ENCODE peak calls at places on chromosomes 11 and 22, in eight cellular contexts. One of them, this sample, is unnamed.

GRCh38 chr11:61828629-61829407 is 718 bp downstream of the FADS2 start:
- DNase-seq in heart right ventricle: peak; percentile 53
- DNase-seq in neuronal stem cell: peak; percentile 57
- DNase-seq in aorta: peak; percentile 79
- DNase-seq in GM23338: peak; percentile 72
- DNase-seq in MM.1S: no peak
- DNase-seq in effector memory CD4-positive, alpha-beta T cell: no peak
- DNase-seq in colonic mucosa: peak; percentile 30
- DNase-seq in this sample: peak; percentile 23

GRCh38 chr11:134779179-134779578 is 367.1 kb upstream of the B3GAT1 start:
- DNase-seq in heart right ventricle: no peak
- DNase-seq in neuronal stem cell: no peak
- DNase-seq in aorta: no peak
- DNase-seq in GM23338: no peak
- DNase-seq in MM.1S: no peak
- DNase-seq in effector memory CD4-positive, alpha-beta T cell: no peak
- DNase-seq in colonic mucosa: no peak
- DNase-seq in this sample: no peak

GRCh38 chr22:50084085-50084484 is 1.1 kb downstream of the MLC1 start:
- DNase-seq in heart right ventricle: no peak
- DNase-seq in neuronal stem cell: no peak
- DNase-seq in aorta: peak; percentile 56
- DNase-seq in GM23338: no peak
- DNase-seq in MM.1S: no peak
- DNase-seq in effector memory CD4-positive, alpha-beta T cell: no peak
- DNase-seq in colonic mucosa: no peak
- DNase-seq in this sample: no peak

GRCh38 chr11:121595717-121596156 is 143.0 kb upstream of the SORL1-AS1 start:
- DNase-seq in heart right ventricle: no peak
- DNase-seq in neuronal stem cell: no peak
- DNase-seq in aorta: peak; percentile 76
- DNase-seq in GM23338: no peak
- DNase-seq in MM.1S: no peak
- DNase-seq in effector memory CD4-positive, alpha-beta T cell: no peak
- DNase-seq in colonic mucosa: no peak
- DNase-seq in this sample: peak; percentile 60

GRCh38 chr11:48002565-48002964 is 22.2 kb downstream of the PTPRJ start:
- DNase-seq in heart right ventricle: no peak
- DNase-seq in neuronal stem cell: no peak
- DNase-seq in aorta: peak; percentile 39
- DNase-seq in GM23338: no peak
- DNase-seq in MM.1S: no peak
- DNase-seq in effector memory CD4-positive, alpha-beta T cell: no peak
- DNase-seq in colonic mucosa: no peak
- DNase-seq in this sample: no peak

GRCh38 chr11:10328314-10329090 is 23.6 kb downstream of the ADM start:
- DNase-seq in heart right ventricle: no peak
- DNase-seq in neuronal stem cell: no peak
- DNase-seq in aorta: no peak
- DNase-seq in GM23338: no peak
- DNase-seq in MM.1S: no peak
- DNase-seq in effector memory CD4-positive, alpha-beta T cell: no peak
- DNase-seq in colonic mucosa: no peak
- DNase-seq in this sample: peak; percentile 65

GRCh38 chr11:47225552-47226137 is 10.9 kb downstream of the DDB2 start:
- DNase-seq in heart right ventricle: no peak
- DNase-seq in neuronal stem cell: no peak
- DNase-seq in aorta: no peak
- DNase-seq in GM23338: no peak
- DNase-seq in MM.1S: peak; percentile 58
- DNase-seq in effector memory CD4-positive, alpha-beta T cell: no peak
- DNase-seq in colonic mucosa: no peak
- DNase-seq in this sample: no peak

GRCh38 chr11:89161949-89162348 is 15.7 kb upstream of the TYR start:
- DNase-seq in heart right ventricle: no peak
- DNase-seq in neuronal stem cell: no peak
- DNase-seq in aorta: no peak
- DNase-seq in GM23338: no peak
- DNase-seq in MM.1S: no peak
- DNase-seq in effector memory CD4-positive, alpha-beta T cell: no peak
- DNase-seq in colonic mucosa: no peak
- DNase-seq in this sample: no peak

GRCh38 chr11:72001834-72002591 is 3.3 kb downstream of the IL18BP start:
- DNase-seq in heart right ventricle: no peak
- DNase-seq in neuronal stem cell: no peak
- DNase-seq in aorta: no peak
- DNase-seq in GM23338: no peak
- DNase-seq in MM.1S: no peak
- DNase-seq in effector memory CD4-positive, alpha-beta T cell: no peak
- DNase-seq in colonic mucosa: no peak
- DNase-seq in this sample: no peak

DNA sequence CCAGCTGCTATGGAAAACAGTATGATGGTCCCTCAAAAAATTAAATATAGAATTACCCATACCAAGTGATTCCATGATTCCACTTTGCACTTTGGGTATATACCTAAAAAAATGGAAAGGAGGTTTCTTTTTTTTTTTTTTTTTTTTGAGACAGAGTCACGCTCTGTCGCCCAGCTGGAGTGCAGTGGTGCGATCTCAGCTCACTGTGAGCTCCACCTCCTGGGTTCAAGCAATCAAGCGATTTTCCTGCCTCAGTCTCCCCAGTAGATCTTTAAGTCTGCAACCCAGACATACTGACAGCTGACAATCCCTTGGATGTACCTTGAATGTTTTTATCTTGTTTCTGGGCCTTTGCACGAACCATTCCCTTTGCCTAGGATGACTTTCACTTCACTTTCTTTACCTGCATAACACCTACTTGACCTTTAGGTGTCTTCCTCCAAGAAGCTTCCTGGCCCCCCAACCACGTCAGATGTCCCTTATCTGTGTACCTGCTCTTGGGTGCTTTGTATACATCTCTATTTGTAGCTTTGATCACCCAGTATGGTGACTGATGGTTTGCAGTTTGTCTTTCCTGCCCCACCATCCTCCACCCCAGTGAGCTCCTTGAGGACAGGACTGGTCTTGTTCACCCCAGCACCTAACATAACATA is 11.6 kb downstream of the UCP3 start:
- DNase-seq in heart right ventricle: no peak
- DNase-seq in neuronal stem cell: no peak
- DNase-seq in aorta: peak; percentile 28
- DNase-seq in GM23338: no peak
- DNase-seq in MM.1S: no peak
- DNase-seq in effector memory CD4-positive, alpha-beta T cell: no peak
- DNase-seq in colonic mucosa: no peak
- DNase-seq in this sample: no peak
- H3K4me1 ChIP-seq in heart right ventricle: peaks cover 9% of the 10 kb centered on the region
- H3K4me1 ChIP-seq in neuronal stem cell: no peaks in the 10 kb centered on the region
- H3K4me1 ChIP-seq in aorta: no peaks in the 10 kb centered on the region
- H3K4me1 ChIP-seq in GM23338: no peaks in the 10 kb centered on the region
- H3K4me1 ChIP-seq in MM.1S: no peaks in the 10 kb centered on the region
- H3K4me1 ChIP-seq in effector memory CD4-positive, alpha-beta T cell: peaks cover 32% of the 10 kb centered on the region
- H3K4me1 ChIP-seq in colonic mucosa: no peaks in the 10 kb centered on the region
- H3K4me1 ChIP-seq in this sample: no peaks in the 10 kb centered on the region

DNA sequence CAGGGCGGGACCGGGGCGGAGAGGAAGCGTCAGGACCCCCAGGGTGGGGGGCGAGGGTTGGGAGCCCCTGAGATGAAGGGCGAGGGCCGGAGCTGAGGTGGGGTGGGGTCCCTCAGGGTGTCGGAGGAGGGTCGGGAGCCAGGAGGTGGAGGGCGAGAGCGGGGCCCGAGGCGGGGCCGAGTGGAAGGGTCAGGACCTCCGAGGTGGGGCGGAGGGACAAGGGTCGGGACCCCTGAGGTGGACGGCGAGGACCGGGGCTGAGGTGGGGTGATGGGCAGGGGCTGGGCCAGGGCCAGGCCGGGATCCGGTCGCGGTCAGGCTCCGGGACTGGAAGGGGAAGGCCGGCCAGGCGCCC is 409 bp downstream of the SMC1B start:
- DNase-seq in heart right ventricle: no peak
- DNase-seq in neuronal stem cell: no peak
- DNase-seq in aorta: no peak
- DNase-seq in GM23338: no peak
- DNase-seq in MM.1S: no peak
- DNase-seq in effector memory CD4-positive, alpha-beta T cell: no peak
- DNase-seq in colonic mucosa: no peak
- DNase-seq in this sample: no peak
- H3K4me3 ChIP-seq in heart right ventricle: peak overlapping the region; percentile 43
- H3K4me3 ChIP-seq in neuronal stem cell: no peak overlapping the region
- H3K4me3 ChIP-seq in aorta: no peak overlapping the region
- H3K4me3 ChIP-seq in GM23338: no peak overlapping the region
- H3K4me3 ChIP-seq in MM.1S: peak overlapping the region; percentile 68
- H3K4me3 ChIP-seq in effector memory CD4-positive, alpha-beta T cell: peak overlapping the region; percentile 55
- H3K4me3 ChIP-seq in colonic mucosa: peak overlapping the region; percentile 40
- H3K4me3 ChIP-seq in this sample: no peak overlapping the region

GRCh38 chr22:39279170-39279850 is 34.5 kb upstream of the PDGFB start:
- DNase-seq in heart right ventricle: no peak
- DNase-seq in neuronal stem cell: no peak
- DNase-seq in aorta: no peak
- DNase-seq in GM23338: peak; percentile 45
- DNase-seq in MM.1S: no peak
- DNase-seq in effector memory CD4-positive, alpha-beta T cell: no peak
- DNase-seq in colonic mucosa: no peak
- DNase-seq in this sample: no peak
- H3K27ac ChIP-seq in heart right ventricle: peak overlapping the region; percentile 50
- H3K27ac ChIP-seq in neuronal stem cell: no peak overlapping the region
- H3K27ac ChIP-seq in aorta: no peak overlapping the region
- H3K27ac ChIP-seq in GM23338: peak overlapping the region; percentile 18
- H3K27ac ChIP-seq in MM.1S: no peak overlapping the region
- H3K27ac ChIP-seq in effector memory CD4-positive, alpha-beta T cell: no peak overlapping the region
- H3K27ac ChIP-seq in colonic mucosa: no peak overlapping the region
- H3K27ac ChIP-seq in this sample: no peak overlapping the region

DNA sequence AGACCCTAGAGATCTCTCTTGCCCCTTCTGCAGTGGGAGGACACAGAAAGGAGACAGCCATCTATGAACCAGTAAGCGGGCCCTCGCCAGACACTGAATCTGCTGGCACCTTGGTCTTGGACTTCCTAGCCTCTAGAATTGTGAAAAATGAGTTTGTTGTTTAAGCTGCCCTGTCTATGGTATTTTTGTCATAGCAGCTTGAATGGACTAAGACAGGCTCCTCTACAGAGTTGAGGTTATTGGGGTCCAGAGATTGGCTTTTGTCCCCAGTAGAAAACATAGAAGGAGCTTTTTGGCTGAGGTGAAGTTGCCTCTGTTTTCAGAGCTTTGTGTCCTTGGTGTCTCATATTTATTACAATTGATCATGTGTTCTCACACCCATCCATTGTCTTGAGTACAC is 77.2 kb downstream of the STIM1 start:
- DNase-seq in heart right ventricle: no peak
- DNase-seq in neuronal stem cell: no peak
- DNase-seq in aorta: no peak
- DNase-seq in GM23338: no peak
- DNase-seq in MM.1S: no peak
- DNase-seq in effector memory CD4-positive, alpha-beta T cell: no peak
- DNase-seq in colonic mucosa: no peak
- DNase-seq in this sample: no peak
- H3K4me1 ChIP-seq in heart right ventricle: peaks cover 22% of the 10 kb centered on the region
- H3K4me1 ChIP-seq in neuronal stem cell: no peaks in the 10 kb centered on the region
- H3K4me1 ChIP-seq in aorta: peaks cover 4% of the 10 kb centered on the region
- H3K4me1 ChIP-seq in GM23338: no peaks in the 10 kb centered on the region
- H3K4me1 ChIP-seq in MM.1S: peaks cover 4% of the 10 kb centered on the region
- H3K4me1 ChIP-seq in effector memory CD4-positive, alpha-beta T cell: peaks cover 8% of the 10 kb centered on the region
- H3K4me1 ChIP-seq in colonic mucosa: no peaks in the 10 kb centered on the region
- H3K4me1 ChIP-seq in this sample: no peaks in the 10 kb centered on the region

GRCh38 chr11:64900263-64900678 is 16.7 kb downstream of the ATG2A start:
- DNase-seq in heart right ventricle: no peak
- DNase-seq in neuronal stem cell: no peak
- DNase-seq in aorta: no peak
- DNase-seq in GM23338: no peak
- DNase-seq in MM.1S: no peak
- DNase-seq in effector memory CD4-positive, alpha-beta T cell: peak; percentile 73
- DNase-seq in colonic mucosa: no peak
- DNase-seq in this sample: no peak
- H3K4me3 ChIP-seq in heart right ventricle: no peak overlapping the region
- H3K4me3 ChIP-seq in neuronal stem cell: no peak overlapping the region
- H3K4me3 ChIP-seq in aorta: no peak overlapping the region
- H3K4me3 ChIP-seq in GM23338: no peak overlapping the region
- H3K4me3 ChIP-seq in MM.1S: no peak overlapping the region
- H3K4me3 ChIP-seq in effector memory CD4-positive, alpha-beta T cell: no peak overlapping the region
- H3K4me3 ChIP-seq in colonic mucosa: no peak overlapping the region
- H3K4me3 ChIP-seq in this sample: no peak overlapping the region

GRCh38 chr22:43507235-43507634 is 95.4 kb downstream of the MPPED1 start:
- DNase-seq in heart right ventricle: no peak
- DNase-seq in neuronal stem cell: no peak
- DNase-seq in aorta: peak; percentile 34
- DNase-seq in GM23338: no peak
- DNase-seq in MM.1S: no peak
- DNase-seq in effector memory CD4-positive, alpha-beta T cell: no peak
- DNase-seq in colonic mucosa: no peak
- DNase-seq in this sample: no peak
- H3K27ac ChIP-seq in heart right ventricle: no peak overlapping the region
- H3K27ac ChIP-seq in neuronal stem cell: no peak overlapping the region
- H3K27ac ChIP-seq in aorta: no peak overlapping the region
- H3K27ac ChIP-seq in GM23338: no peak overlapping the region
- H3K27ac ChIP-seq in MM.1S: no peak overlapping the region
- H3K27ac ChIP-seq in effector memory CD4-positive, alpha-beta T cell: no peak overlapping the region
- H3K27ac ChIP-seq in colonic mucosa: no peak overlapping the region
- H3K27ac ChIP-seq in this sample: no peak overlapping the region

This sample was measured in SJSA1.